ENCODE peak calls at places on chromosomes 1 and 21, in six cellular contexts. N, D, G, B, S and L are unnamed samples.

GRCh38 chr1:58874757-58875755 is 91.2 kb upstream of the JUN start:
- DNase-seq in G (no peak), D (peak; percentile 98), S (peak; percentile 78), N (peak; percentile 76), B (peak; percentile 65), L (peak; percentile 81)

GRCh38 chr21:36044056-36044455 is 16.3 kb downstream of the SETD4 start:
- DNase-seq in G (no peak), D (no peak), B (no peak), S (no peak), N (no peak), L (no peak)

GRCh38 chr1:40153073-40153770 is 8.0 kb upstream of the RLF start:
- DNase-seq in N (peak; percentile 28), B (no peak), G (no peak), D (peak; percentile 11), S (no peak), L (no peak)

GRCh38 chr1:1183833-1184775 is 10.4 kb downstream of the TTLL10 start:
- DNase-seq in N (no peak), B (no peak), D (no peak), G (no peak), S (peak; percentile 27), L (peak; percentile 61)

GRCh38 chr1:172089768-172090510 is 248.6 kb downstream of the DNM3 start:
- DNase-seq in N (no peak), D (peak; percentile 5), B (peak; percentile 53), G (peak; percentile 48), S (peak; percentile 67), L (peak; percentile 76)

GRCh38 chr1:119771770-119772169 is 3.1 kb upstream of the HMGCS2 start:
- DNase-seq in G (no peak), S (no peak), N (no peak), D (no peak), B (no peak), L (no peak)

GRCh38 chr21:46675595-46676280 is 40.3 kb downstream of the PRMT2 start:
- DNase-seq in B (no peak), D (no peak), S (no peak), G (no peak), N (no peak), L (no peak)

GRCh38 chr1:175839678-175840669 is 96.6 kb upstream of the TNR start:
- DNase-seq in D (peak; percentile 30), S (no peak), N (no peak), G (no peak), B (no peak), L (no peak)

GRCh38 chr1:108502138-108502537 is 52.0 kb downstream of the NBPF6 start:
- DNase-seq in B (no peak), D (no peak), G (no peak), N (no peak), S (no peak), L (no peak)

GRCh38 chr1:23691499-23692307 is at the start of gene RPL11:
- DNase-seq in B (peak; percentile 93), S (peak; percentile 94), D (peak; percentile 90), G (peak; percentile 82), N (peak; percentile 91), L (peak; percentile 97)